ENCODE peak calls at places on chromosome 11, in eight cellular contexts. L, K, G, B, F, J, A and Z are unnamed samples.

GRCh38 chr11:66850235-66850587 is 6.7 kb upstream of the LRFN4 start:
- DNase-seq in F (no peak), J (no peak), K (no peak), L (no peak), G (no peak), B (no peak), A (no peak), Z (no peak)

GRCh38 chr11:76701701-76702100 is 31.2 kb upstream of the LRRC32 start:
- DNase-seq in L (no peak), F (peak), G (no peak), K (no peak), J (no peak), A (no peak), B (no peak), Z (no peak)

GRCh38 chr11:129278586-129279319 is 86.6 kb upstream of the ARHGAP32 start:
- DNase-seq in B (no peak), L (peak), A (no peak), K (peak), J (peak), G (peak), F (no peak), Z (no peak)

GRCh38 chr11:106917973-106918372 is 100.3 kb downstream of the GUCY1A2 start:
- DNase-seq in L (no peak), A (peak), K (no peak), G (no peak), B (no peak), J (no peak), F (no peak), Z (no peak)

GRCh38 chr11:113474362-113475159 is 637 bp downstream of the DRD2 start:
- DNase-seq in J (peak), A (no peak), B (peak), L (peak), F (peak), K (no peak), G (peak), Z (peak)

GRCh38 chr11:65498042-65498726 is 661 bp upstream of the MALAT1 start:
- DNase-seq in B (no peak), L (peak), J (peak), K (peak), A (peak), G (peak), F (peak), Z (peak)

GRCh38 chr11:69278091-69278867 is 15.7 kb upstream of the MYEOV start:
- DNase-seq in L (no peak), B (no peak), G (no peak), J (no peak), A (no peak), F (no peak), K (no peak), Z (no peak)

GRCh38 chr11:45652781-45653180 is 12.6 kb downstream of the CHST1 start:
- DNase-seq in F (peak), J (peak), B (no peak), G (no peak), L (no peak), A (no peak), K (no peak), Z (no peak)

GRCh38 chr11:127056338-127056971 is 55.9 kb upstream of the KIRREL3 start:
- DNase-seq in A (no peak), G (no peak), F (no peak), B (no peak), J (no peak), L (no peak), K (no peak), Z (no peak)

DNA sequence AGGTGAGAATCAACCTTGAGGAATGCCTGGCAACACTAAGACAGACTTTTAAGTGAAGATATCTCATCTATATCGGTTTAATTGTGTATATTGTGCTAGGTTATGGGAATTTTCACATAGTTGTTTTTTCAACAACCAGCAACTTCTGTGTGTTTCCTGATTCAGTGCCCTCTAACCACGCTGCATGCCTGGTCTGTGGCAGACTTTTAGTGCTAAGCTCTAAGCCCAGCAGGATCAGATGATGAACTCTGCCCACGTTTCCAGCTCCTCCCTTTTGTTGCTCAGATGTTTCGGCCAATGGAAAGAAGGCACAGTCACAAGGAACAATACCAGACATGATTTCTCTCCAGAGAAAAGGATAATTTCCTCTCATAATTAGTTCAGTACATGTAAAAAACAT is 1.4 kb upstream of the VWA5A start:
- DNase-seq in K (no peak), F (peak), L (no peak), A (no peak), G (no peak), B (no peak), J (no peak), Z (no peak)
- H3K27ac ChIP-seq in K (no peak), F (no peak), L (no peak), A (no peak), G (no peak), B (no peak), J (no peak), Z (no peak)

DNA sequence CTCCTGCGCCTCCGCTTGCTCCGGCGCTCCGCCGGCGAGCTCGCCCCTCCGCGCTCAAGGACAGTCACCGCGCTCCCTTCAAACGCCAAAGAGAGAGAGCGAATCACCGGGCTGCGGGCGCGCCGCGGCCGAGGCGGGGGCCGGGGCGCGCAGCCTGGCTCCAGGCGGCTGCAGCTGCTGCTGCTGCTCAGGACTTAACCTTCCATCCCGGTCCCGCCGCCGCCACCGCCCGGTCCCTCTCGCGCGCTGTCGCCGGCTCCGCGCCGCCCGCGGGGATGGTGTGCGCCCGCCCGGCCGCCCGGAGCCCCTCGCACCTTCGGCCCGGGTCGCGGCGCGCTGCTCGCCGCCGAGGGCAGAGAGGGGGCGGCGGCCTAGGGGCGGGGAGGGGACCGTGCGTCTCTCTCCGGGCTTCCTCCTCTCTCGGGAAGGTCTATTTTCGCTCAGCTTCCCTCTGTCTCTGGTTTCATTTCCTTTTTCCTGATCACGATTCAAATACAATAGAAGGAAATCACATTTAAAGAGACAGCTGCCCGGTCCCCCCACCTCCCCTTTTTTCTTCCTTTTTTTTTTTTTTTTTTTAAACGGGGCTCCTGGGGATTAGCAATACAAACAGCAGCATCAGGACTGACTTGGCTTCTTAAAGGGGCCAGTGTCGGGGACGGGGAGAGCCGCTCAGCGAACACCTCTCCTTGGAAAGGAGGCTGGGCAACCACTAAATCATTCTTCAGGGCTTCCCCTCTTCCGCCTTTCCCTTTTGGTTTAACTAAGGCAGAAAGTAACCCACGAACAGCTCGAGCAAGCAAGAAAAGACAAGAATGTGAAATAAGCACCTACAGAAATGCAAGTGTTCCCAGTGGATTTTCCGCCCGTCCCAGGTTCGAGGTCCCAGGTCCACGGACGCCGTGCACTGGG is 22.1 kb downstream of the LMO2 start:
- DNase-seq in K (no peak), L (no peak), B (peak), J (no peak), F (no peak), G (no peak), A (peak), Z (no peak)
- H3K27ac ChIP-seq in K (no peak), L (peak), B (peak), J (peak), F (no peak), G (peak), A (peak), Z (peak)

GRCh38 chr11:17543041-17543440 is 1.2 kb downstream of the USH1C start:
- DNase-seq in J (no peak), K (no peak), B (peak), F (no peak), G (no peak), L (no peak), A (no peak), Z (no peak)

GRCh38 chr11:17544181-17544622 is at the start of gene USH1C:
- DNase-seq in L (no peak), A (no peak), G (no peak), F (no peak), J (no peak), K (no peak), B (peak), Z (no peak)

GRCh38 chr11:17542249-17542648 is 2.0 kb downstream of the USH1C start:
- DNase-seq in G (no peak), B (peak), J (peak), L (no peak), A (no peak), F (no peak), K (no peak), Z (no peak)

GRCh38 chr11:17541330-17541885 is 2.8 kb downstream of the USH1C start:
- DNase-seq in J (no peak), K (no peak), L (no peak), G (no peak), A (no peak), F (no peak), B (peak), Z (no peak)

DNA sequence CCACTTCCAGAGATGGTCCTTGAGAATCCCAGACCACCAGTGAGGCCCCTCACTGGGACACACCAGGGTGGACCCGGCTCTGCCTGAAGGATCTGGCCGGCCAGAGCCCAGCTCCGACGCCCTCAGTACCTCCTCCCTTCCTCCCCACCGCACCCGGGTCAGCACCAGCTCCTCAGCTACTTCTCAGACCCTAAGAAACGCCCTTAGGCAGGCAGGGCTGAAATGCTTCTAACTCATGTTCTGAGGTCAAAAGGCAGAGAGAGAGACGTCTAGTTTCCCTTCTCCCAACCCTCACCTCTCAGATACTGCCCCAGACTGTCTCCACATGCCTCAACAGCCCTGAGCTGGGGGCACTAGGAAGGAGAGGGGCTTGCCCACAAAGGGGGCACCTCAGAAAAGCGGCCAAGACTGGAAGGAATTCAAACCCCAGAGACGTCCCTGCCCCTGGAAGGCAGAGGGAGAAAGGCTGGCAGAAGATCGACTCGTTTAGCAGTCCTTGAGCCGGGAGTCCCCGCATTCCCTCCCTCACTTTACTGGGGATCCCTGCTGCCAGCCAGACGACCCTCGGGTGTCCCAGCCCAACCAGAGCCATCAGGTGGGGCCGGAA is 539 bp downstream of the USH1C start:
- DNase-seq in L (no peak), A (no peak), G (no peak), F (no peak), K (no peak), B (peak), J (no peak), Z (no peak)
- H3K27ac ChIP-seq in L (no peak), A (no peak), G (no peak), F (no peak), K (no peak), B (no peak), J (no peak), Z (no peak)

GRCh38 chr11:72783144-72783910 is 10.5 kb downstream of the STARD10 start:
- DNase-seq in A (no peak), K (no peak), F (no peak), J (no peak), G (no peak), L (no peak), B (no peak), Z (no peak)

GRCh38 chr11:72781313-72782080 is 12.3 kb downstream of the STARD10 start:
- DNase-seq in L (peak), J (peak), B (peak), F (no peak), G (no peak), A (no peak), K (peak), Z (no peak)

GRCh38 chr11:72781063-72781312 is 12.9 kb downstream of the STARD10 start:
- DNase-seq in L (no peak), J (no peak), A (no peak), G (no peak), F (no peak), K (no peak), B (no peak), Z (no peak)

GRCh38 chr11:72780291-72781062 is 13.4 kb downstream of the STARD10 start:
- DNase-seq in G (no peak), A (no peak), K (no peak), B (no peak), F (no peak), J (peak), L (no peak), Z (no peak)

DNA sequence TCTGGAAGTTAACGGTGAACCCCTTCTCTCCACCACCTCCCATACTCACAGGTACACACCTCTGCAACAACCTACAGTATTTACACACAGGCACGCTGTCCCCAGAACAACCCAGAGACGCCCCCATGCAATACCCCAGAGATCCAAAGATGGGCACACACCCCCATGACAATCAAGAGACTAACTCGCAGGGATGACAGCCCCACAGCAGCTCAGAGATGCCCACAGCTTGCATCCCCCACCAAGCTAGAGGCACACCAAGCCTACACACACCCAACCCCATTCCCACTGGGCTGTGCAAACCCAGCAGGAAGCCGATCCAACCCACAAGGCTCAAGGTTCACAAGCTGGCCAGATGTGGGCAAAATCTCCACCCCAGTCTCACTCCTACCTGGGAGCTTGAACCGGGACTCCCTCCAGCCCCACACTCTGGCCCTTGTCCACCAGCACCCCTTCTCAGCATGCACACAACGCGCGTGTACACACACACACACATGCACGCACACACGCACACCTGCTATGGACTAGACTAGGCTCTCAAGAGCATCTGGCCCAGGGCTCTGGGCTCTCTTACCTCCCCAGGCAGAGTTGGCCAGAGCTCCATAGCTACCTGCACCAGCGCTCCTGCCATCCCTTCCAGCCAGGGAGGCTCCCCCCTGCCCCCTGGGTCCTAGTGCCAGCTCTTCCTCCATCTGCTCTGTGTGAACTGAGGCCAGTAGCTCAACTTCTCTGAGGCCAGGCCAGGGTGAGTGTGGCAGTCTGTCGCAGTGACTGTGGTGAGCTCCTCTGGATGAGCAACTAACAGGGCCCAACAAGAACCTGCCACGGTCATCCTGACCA is 11.5 kb downstream of the STARD10 start:
- DNase-seq in L (no peak), A (no peak), K (no peak), J (peak), B (no peak), G (no peak), F (no peak), Z (no peak)
- H3K27ac ChIP-seq in L (no peak), A (no peak), K (peak), J (peak), B (no peak), G (no peak), F (no peak), Z (no peak)

GRCh38 chr11:33161120-33162005 is at the start of gene CSTF3:
- DNase-seq in A (peak), L (peak), K (peak), F (peak), B (peak), J (peak), G (peak), Z (peak)
- H3K27ac ChIP-seq in A (peak), L (peak), K (peak), F (peak), B (peak), J (peak), G (peak), Z (peak)

GRCh38 chr11:57801185-57801490 is 39.5 kb downstream of the CTNND1 start:
- DNase-seq in F (no peak), L (no peak), B (no peak), K (no peak), G (no peak), J (no peak), A (no peak), Z (no peak)

GRCh38 chr11:57793711-57794110 is 32.1 kb downstream of the CTNND1 start:
- DNase-seq in F (no peak), B (no peak), K (no peak), J (no peak), L (no peak), G (no peak), A (no peak), Z (no peak)

GRCh38 chr11:57800444-57801184 is 39.0 kb downstream of the CTNND1 start:
- DNase-seq in G (no peak), L (no peak), A (peak), B (no peak), K (peak), F (no peak), J (no peak), Z (no peak)

GRCh38 chr11:57802411-57802810 is 40.8 kb downstream of the CTNND1 start:
- DNase-seq in A (no peak), B (no peak), G (no peak), F (no peak), K (no peak), L (no peak), J (no peak), Z (no peak)

DNA sequence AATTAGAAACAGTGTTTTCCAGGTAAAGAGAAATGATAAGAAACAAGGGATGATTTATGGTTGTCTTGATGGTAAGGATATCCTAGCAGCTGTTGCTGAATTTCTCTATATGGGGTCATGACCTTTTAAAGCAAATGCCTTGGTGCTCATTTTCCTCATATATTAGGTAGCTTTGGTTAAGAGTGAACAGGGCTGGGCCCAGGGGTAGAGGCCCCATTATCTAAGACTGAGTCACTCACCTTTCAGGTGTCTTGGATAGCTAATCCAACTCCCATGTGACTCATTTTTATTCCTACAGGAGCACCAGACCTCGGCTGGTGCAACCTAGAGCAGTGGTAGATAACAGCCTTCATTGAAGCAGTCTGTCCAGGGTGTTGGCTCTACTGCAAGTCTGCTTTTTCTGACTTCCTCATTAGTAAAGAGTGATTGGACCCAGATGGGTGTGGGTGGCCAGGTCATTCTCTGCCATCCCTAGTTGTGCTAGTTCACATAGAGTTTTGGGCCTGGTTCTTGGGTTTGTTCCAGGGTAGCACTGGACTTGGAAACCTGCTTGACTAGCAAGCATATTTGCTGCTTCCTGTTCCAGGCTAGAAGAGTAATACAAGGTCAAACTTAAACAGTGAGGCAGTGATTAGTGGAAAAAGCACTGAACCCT is 37.4 kb downstream of the CTNND1 start:
- DNase-seq in L (no peak), A (no peak), K (no peak), J (peak), B (no peak), F (peak), G (no peak), Z (no peak)
- H3K27ac ChIP-seq in L (no peak), A (no peak), K (peak), J (peak), B (peak), F (peak), G (no peak), Z (peak)

GRCh38 chr11:56716379-56716854 is 17.5 kb downstream of the OR9G1 start:
- DNase-seq in G (no peak), A (no peak), B (no peak), F (no peak), L (no peak), K (no peak), J (no peak), Z (no peak)
- H3K27ac ChIP-seq in G (no peak), A (no peak), B (no peak), F (no peak), L (no peak), K (no peak), J (no peak), Z (no peak)

GRCh38 chr11:63847363-63847762 is 8.5 kb downstream of the MARK2 start:
- DNase-seq in A (no peak), F (no peak), G (no peak), J (no peak), L (no peak), B (no peak), K (no peak), Z (no peak)
- H3K27ac ChIP-seq in A (no peak), F (peak), G (no peak), J (no peak), L (no peak), B (peak), K (no peak), Z (peak)

DNA sequence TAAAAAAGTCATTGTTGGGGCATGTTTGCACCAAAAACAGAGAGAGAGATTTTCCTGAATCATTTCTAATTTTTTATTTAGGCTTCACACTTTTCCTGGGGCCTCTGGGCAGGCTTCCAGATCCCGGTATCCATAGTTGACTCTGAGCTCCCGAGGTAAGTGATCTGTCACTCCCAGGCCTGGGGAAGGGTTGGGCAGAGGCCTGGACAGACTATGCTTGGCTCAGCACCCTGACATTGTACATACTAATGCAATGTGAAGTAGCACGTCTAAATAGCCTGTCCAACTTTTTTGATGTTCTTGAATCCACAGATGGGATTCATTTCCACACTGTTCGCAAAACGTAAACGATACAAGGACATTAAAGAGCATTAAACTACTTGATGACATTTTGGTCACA is 514.4 kb downstream of the SOX6 start:
- DNase-seq in F (no peak), L (no peak), K (no peak), J (no peak), A (no peak), G (no peak), B (peak), Z (no peak)
- H3K27ac ChIP-seq in F (no peak), L (no peak), K (no peak), J (no peak), A (no peak), G (no peak), B (peak), Z (no peak)